ENCODE peak calls at places on chromosomes 12 and 14, in seven cellular contexts. T is esophagus muscularis mucosa, R is choroid plexus epithelial cell, Q is fibroblast of the aortic adventitia, O is foreskin fibroblast, S is A549, D is lung. P is an unnamed sample.

GRCh38 chr14:24556756-24557155 is 19.3 kb downstream of the CTSG start:
- DNase-seq in Q (no peak), S (no peak), R (no peak), D (no peak), T (no peak), O (no peak), P (no peak)

GRCh38 chr14:91545946-91546716 is 36.0 kb upstream of the PPP4R3A start:
- DNase-seq in Q (no peak), T (no peak), S (no peak), R (peak), D (no peak), O (no peak), P (no peak)

GRCh38 chr12:63862187-63863107 is 17.9 kb downstream of the SRGAP1 start:
- DNase-seq in R (no peak), D (no peak), T (peak), Q (no peak), S (peak), O (no peak), P (no peak)

GRCh38 chr12:40693503-40693863 is 1.2 kb downstream of the CNTN1 start:
- DNase-seq in S (peak), T (no peak), Q (no peak), O (no peak), R (peak), D (peak), P (no peak)

GRCh38 chr12:51827925-51828818 is 20.3 kb downstream of the FIGNL2 start:
- DNase-seq in Q (peak), S (no peak), D (peak), R (peak), O (peak), T (no peak), P (no peak)

GRCh38 chr14:91175802-91176201 is 61.9 kb downstream of the DGLUCY start:
- DNase-seq in S (no peak), R (no peak), D (no peak), O (no peak), T (no peak), Q (no peak), P (no peak)

GRCh38 chr14:105161314-105161713 is 7.3 kb downstream of the JAG2 start:
- DNase-seq in D (no peak), T (no peak), S (no peak), Q (no peak), O (no peak), R (no peak), P (no peak)

GRCh38 chr12:57165741-57166140 is 18.3 kb upstream of the LRP1-AS start:
- DNase-seq in S (peak), O (no peak), R (no peak), D (no peak), T (no peak), Q (no peak), P (no peak)

GRCh38 chr14:100307215-100308111 is 1.2 kb upstream of the SLC25A29 start:
- DNase-seq in T (no peak), Q (no peak), S (no peak), O (no peak), R (no peak), D (no peak), P (no peak)

GRCh38 chr12:120696599-120696998 is 9.7 kb downstream of the MLEC start:
- DNase-seq in S (no peak), R (no peak), T (no peak), Q (no peak), O (no peak), D (peak), P (no peak)

GRCh38 chr12:3755898-3756297 is 3.0 kb upstream of the CRACR2A start:
- DNase-seq in O (no peak), S (no peak), R (no peak), T (peak), Q (no peak), D (no peak), P (no peak)

GRCh38 chr12:6345319-6346071 is 3.6 kb upstream of the TNFRSF1A start:
- DNase-seq in S (peak), Q (peak), O (peak), T (no peak), D (no peak), R (peak), P (peak)

GRCh38 chr14:79493081-79493652 is 718.1 kb downstream of the DIO2 start:
- DNase-seq in T (no peak), D (no peak), S (no peak), O (no peak), Q (no peak), R (peak), P (no peak)

GRCh38 chr14:20417250-20418186 is 4.2 kb upstream of the TEP1 start:
- DNase-seq in O (no peak), R (no peak), T (no peak), Q (no peak), D (no peak), S (no peak), P (no peak)

GRCh38 chr14:76947078-76947837 is 81.2 kb downstream of the IRF2BPL start:
- DNase-seq in S (peak), Q (peak), R (peak), T (peak), O (peak), D (peak), P (peak)

GRCh38 chr12:52036587-52037171 is 14.6 kb upstream of the NR4A1 start:
- DNase-seq in O (peak), T (no peak), D (peak), R (peak), S (peak), Q (peak), P (peak)

GRCh38 chr14:74978416-74978947 is 23.1 kb upstream of the PGF start:
- DNase-seq in R (no peak), T (no peak), S (no peak), Q (no peak), D (no peak), O (no peak), P (no peak)

GRCh38 chr12:127810026-127810425 is 456.9 kb upstream of the TMEM132C start:
- DNase-seq in O (peak), D (no peak), R (peak), T (no peak), S (no peak), Q (peak), P (no peak)

GRCh38 chr14:59215353-59215752 is 26.9 kb downstream of the DAAM1 start:
- DNase-seq in Q (peak), O (peak), D (peak), S (no peak), R (peak), T (peak), P (no peak)

GRCh38 chr12:57744194-57744776 is 554 bp upstream of the TSPAN31 start:
- DNase-seq in T (peak), D (peak), S (peak), R (no peak), O (peak), Q (peak), P (peak)

GRCh38 chr12:19546611-19547162 is 107.4 kb downstream of the AEBP2 start:
- DNase-seq in D (no peak), Q (peak), O (peak), R (peak), T (no peak), S (no peak), P (no peak)

GRCh38 chr12:83462419-83462818 is 775.7 kb downstream of the TMTC2 start:
- DNase-seq in Q (no peak), R (peak), T (no peak), S (no peak), D (no peak), O (no peak), P (no peak)

GRCh38 chr14:104746951-104747481 is 5.9 kb upstream of the SIVA1 start:
- DNase-seq in Q (peak), D (no peak), O (peak), R (no peak), S (no peak), T (no peak), P (no peak)

GRCh38 chr14:68099348-68100045 is 279.9 kb downstream of the RAD51B start:
- DNase-seq in S (no peak), D (no peak), Q (no peak), R (no peak), T (no peak), O (no peak), P (no peak)

GRCh38 chr12:32884962-32885361 is 11.6 kb downstream of the PKP2 start:
- DNase-seq in R (no peak), T (no peak), D (no peak), S (no peak), O (no peak), Q (no peak), P (no peak)

GRCh38 chr12:124465473-124465872 is 101.9 kb downstream of the NCOR2 start:
- DNase-seq in R (no peak), T (no peak), D (no peak), O (no peak), Q (no peak), S (no peak), P (no peak)

GRCh38 chr12:124464830-124465229 is 102.6 kb downstream of the NCOR2 start:
- DNase-seq in R (no peak), O (no peak), Q (no peak), S (no peak), T (no peak), D (no peak), P (no peak)

GRCh38 chr12:124469193-124469888 is 98.1 kb downstream of the NCOR2 start:
- DNase-seq in R (no peak), Q (no peak), S (no peak), O (no peak), D (no peak), T (no peak), P (no peak)

GRCh38 chr12:124464062-124464461 is 103.3 kb downstream of the NCOR2 start:
- DNase-seq in R (peak), O (peak), S (no peak), D (no peak), T (no peak), Q (no peak), P (no peak)

DNA sequence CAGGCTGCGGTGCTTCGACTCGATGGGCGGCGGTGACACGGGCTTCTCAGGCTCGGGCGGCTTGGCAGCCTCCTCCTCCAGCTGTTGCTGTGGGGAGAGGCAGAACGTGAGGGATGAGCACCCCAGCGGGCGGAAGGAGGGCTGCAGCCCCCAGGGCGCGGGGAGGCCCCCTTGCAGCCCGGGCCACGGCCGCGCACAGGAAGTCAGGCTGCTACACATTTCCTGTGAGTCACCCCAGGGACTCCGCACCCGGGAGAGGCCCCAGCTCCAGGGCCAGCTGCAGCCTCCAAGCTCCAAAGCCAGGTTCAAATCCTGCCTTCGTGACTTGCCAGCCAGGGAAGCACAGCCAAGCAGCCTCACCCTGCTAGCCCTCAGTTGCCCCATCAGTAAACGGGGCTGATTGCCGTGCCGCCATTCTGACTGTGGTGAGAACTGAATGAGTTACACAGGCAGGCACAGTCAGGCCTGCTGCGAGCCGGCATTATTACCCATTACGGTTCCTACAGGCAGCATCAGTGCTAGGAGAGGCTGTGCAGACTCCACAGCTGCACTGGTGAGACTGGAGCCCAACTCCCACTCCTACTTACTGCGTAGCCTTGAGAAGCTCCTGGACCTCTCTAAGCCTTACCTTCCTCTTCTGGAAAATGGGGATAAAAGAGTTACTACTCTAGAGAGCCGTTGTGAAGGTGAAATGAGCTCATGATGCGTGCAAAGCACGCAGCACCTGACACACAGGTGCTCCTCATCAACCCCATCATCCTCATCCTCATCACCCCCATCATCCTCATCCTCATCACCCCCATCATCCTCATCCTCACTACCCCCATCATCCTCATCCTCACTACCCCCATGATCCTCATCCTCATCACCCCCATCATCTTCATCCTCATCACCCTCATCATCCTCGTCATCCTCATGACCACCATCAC is 100.9 kb downstream of the NCOR2 start:
- DNase-seq in S (no peak), O (no peak), D (peak), T (no peak), Q (no peak), R (peak), P (no peak)
- TF ChIP-seq CTCF in S (no peak), O (no peak), D (no peak), T (peak), Q (no peak), R (peak), P (no peak)

DNA sequence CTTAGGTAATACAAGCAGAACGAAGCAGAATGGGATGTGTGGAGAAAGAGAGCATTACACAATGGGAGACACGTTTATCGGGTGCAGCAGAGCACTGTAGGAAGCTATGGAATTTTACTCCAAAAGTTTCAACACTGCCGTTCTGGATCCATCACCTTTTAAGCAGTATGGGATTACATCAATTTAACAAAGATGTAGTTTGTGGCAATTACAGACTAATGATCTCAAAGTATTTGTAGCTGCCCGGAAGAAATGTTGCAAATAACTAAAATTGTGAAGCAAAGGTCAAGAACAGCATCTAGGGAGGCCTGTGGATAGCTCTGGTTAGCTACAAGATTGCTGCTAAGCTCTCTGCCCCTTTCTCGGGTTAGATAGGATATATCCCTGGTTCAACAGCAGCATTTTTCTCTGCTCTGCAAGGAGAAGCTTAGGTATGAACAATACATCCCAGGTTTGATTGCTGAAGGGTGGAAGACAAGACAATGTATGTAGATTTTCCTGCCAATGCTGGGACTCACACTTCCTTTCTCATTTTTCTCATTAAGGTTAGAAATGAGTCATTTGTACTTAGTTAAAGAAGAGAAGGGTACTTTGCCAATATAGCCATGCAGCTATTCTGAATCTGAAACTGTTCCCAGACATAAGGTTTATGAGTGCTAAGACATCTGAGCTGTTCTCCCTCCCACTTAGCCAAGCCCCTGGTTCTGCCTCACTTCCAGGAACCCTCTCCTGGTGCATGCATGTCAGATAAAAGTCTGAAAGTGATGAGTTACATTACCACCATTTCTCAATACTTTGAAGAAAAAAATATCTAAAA is 75.0 kb upstream of the HIF1A start:
- DNase-seq in T (no peak), D (no peak), S (no peak), O (peak), Q (peak), R (peak), P (peak)
- TF ChIP-seq CTCF in T (peak), D (no peak), S (no peak), O (no peak), Q (peak), R (peak), P (no peak)

DNA sequence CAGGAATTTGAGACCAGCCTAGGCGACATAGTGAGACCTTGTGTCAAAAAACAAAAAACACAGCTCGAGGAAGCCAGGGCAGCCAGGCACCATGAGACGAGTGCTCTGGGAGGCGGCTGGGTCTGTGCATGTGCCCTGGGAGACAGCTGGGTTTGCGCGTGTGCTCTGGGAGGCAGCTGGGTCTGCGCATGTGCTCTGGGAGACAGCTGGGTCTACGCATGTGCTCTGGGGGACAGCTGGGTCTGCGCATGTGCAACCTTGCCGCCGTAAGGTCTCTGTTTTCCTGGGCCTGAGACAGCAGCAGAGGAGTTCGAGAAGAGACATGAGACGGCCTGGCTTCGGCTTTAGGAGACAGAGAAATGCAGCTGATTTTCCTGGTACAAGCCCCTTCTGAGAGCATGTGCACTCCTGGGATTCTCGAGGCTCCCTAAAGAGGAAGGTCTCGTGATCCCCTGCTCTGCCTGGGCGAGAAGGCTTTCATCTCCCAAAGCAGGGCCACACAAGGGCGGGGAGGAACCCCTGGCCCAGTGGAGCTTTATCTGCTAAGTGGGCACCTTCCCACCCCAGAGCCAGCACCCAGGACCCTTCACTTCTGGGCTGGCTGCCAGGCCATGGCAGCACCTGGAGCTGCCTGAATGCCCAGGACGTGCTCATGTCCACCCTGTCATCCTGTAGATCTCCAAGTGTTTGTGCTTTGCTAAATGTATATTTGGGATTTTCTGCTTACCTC is 3.5 kb upstream of the BDKRB1 start:
- DNase-seq in O (no peak), Q (no peak), R (no peak), D (no peak), T (no peak), S (no peak), P (no peak)
- TF ChIP-seq CTCF in O (no peak), Q (no peak), R (no peak), D (no peak), T (no peak), S (no peak), P (no peak)

GRCh38 chr12:103812789-103813188 is 28.2 kb downstream of the NT5DC3 start:
- DNase-seq in S (no peak), T (no peak), R (no peak), O (no peak), Q (no peak), D (no peak), P (no peak)
- TF ChIP-seq CTCF in S (no peak), T (no peak), R (no peak), O (no peak), Q (no peak), D (no peak), P (no peak)

GRCh38 chr12:53074290-53074998 is 4.7 kb downstream of the SPRYD3 start:
- DNase-seq in Q (no peak), T (no peak), S (no peak), D (no peak), O (no peak), R (no peak), P (no peak)

GRCh38 chr12:53069621-53070410 is 9.4 kb downstream of the SPRYD3 start:
- DNase-seq in R (peak), T (peak), Q (no peak), S (no peak), O (no peak), D (peak), P (no peak)

GRCh38 chr12:53073881-53074280 is 5.3 kb downstream of the SPRYD3 start:
- DNase-seq in O (no peak), D (peak), S (no peak), Q (no peak), T (peak), R (peak), P (no peak)

GRCh38 chr12:53070901-53071492 is 8.2 kb downstream of the SPRYD3 start:
- DNase-seq in O (no peak), T (no peak), S (no peak), D (peak), Q (no peak), R (peak), P (no peak)

DNA sequence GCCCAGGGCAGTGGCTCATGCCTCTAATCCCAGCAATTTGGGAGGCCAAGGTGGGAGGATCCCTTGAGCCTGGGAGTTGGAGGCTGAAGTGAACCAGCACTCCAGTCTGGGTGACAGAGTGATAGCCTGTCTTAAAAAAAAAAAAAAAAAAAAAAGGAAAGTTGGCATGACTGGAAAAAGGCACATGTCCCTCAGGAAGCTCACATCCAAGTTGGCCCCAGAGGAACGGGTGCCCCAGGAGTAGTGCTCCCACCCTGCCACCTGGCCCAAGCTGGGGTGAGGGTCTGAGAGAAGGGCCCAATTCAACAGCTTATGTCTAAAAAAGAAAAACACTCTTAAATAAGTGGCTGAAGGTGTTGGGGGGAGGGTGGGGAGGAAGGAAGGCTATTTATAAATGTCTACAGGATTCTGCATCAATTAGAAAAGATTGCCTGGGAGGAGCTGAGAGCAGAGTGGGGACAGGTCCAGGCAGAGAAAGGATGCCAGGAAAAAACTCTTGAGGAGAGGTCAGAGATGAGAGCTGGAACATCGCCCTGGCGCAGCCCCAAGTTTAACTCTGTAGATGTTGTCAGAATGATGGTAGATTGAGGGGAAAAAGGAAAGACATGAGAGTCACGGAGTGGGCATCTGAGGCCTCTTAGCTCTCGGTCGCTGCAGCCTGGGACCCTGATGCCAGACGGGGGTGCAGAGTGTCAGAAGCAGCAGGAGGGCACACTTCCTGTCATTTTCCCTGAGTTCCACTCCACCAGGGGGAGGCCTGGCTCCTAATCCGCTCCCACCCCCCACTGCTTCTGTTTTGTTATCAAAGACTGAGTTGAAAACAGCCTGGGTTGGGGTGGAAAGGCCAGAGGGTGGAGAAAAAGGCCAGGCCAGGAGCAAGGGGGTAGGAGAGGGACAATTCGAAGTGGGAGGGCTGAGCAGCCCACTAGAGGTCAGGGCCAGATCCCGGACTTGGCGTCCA is 7.3 kb downstream of the SPRYD3 start:
- DNase-seq in T (peak), D (peak), O (peak), S (no peak), R (peak), Q (peak), P (no peak)
- TF ChIP-seq CTCF in T (peak), D (no peak), O (peak), S (no peak), R (peak), Q (peak), P (no peak)

GRCh38 chr14:39731912-39732311 is 299.7 kb upstream of the FBXO33 start:
- DNase-seq in Q (no peak), T (no peak), O (no peak), D (no peak), S (no peak), R (no peak), P (no peak)
- TF ChIP-seq CTCF in Q (no peak), T (no peak), O (no peak), D (no peak), S (no peak), R (no peak), P (no peak)

GRCh38 chr14:21796912-21797311 is 123.3 kb upstream of the OR4E1 start:
- DNase-seq in O (no peak), Q (no peak), S (no peak), R (peak), T (no peak), D (no peak), P (no peak)
- TF ChIP-seq CTCF in O (no peak), Q (no peak), S (no peak), R (peak), T (no peak), D (no peak), P (no peak)

GRCh38 chr14:95850429-95850828 is 26.2 kb upstream of the TUNAR start:
- DNase-seq in S (no peak), T (no peak), D (no peak), O (no peak), Q (no peak), R (no peak), P (no peak)
- TF ChIP-seq CTCF in S (no peak), T (no peak), D (no peak), O (no peak), Q (no peak), R (no peak), P (no peak)

GRCh38 chr12:219891-220352 is 6.0 kb upstream of the SLC6A12 start:
- DNase-seq in R (peak), Q (peak), S (peak), O (peak), T (no peak), D (peak), P (no peak)
- TF ChIP-seq CTCF in R (peak), Q (peak), S (peak), O (peak), T (peak), D (no peak), P (no peak)